ENCODE peak calls at places on chromosomes 7 and 10, in six cellular contexts. P is tibial artery; O is lower lobe of right lung; G is AG04450; C is A549; V is CD8-positive, alpha-beta T cell. K is an unnamed sample.

GRCh38 chr7:156005202-156005821 is 193.0 kb upstream of the SHH start:
- DNase-seq in P (no peak), O (no peak), G (no peak), C (no peak), V (no peak), K (no peak)

GRCh38 chr10:80167471-80167870 is 34.9 kb downstream of the PLAC9 start:
- DNase-seq in P (peak), O (no peak), G (no peak), C (no peak), V (no peak), K (no peak)

GRCh38 chr10:132841254-132841975 is 55.5 kb upstream of the NKX6-2 start:
- DNase-seq in P (peak), O (no peak), G (no peak), C (no peak), V (no peak), K (no peak)

GRCh38 chr7:20030915-20031362 is 186.2 kb downstream of the MACC1 start:
- DNase-seq in P (no peak), O (no peak), G (peak), C (no peak), V (no peak), K (peak)

GRCh38 chr7:27901028-27901760 is 161.2 kb downstream of the TAX1BP1 start:
- DNase-seq in P (no peak), O (no peak), G (no peak), C (no peak), V (peak), K (peak)

GRCh38 chr10:113616244-113617074 is 47.4 kb downstream of the NRAP start:
- DNase-seq in P (no peak), O (no peak), G (no peak), C (peak), V (no peak), K (no peak)

GRCh38 chr10:71076473-71077142 is 135.8 kb upstream of the UNC5B start:
- DNase-seq in P (peak), O (no peak), G (no peak), C (no peak), V (no peak), K (no peak)

GRCh38 chr7:45389073-45389872 is 184.9 kb upstream of the ADCY1 start:
- DNase-seq in P (no peak), O (no peak), G (no peak), C (no peak), V (no peak), K (no peak)

GRCh38 chr10:49243139-49243538 is 54.9 kb upstream of the TMEM273 start:
- DNase-seq in P (no peak), O (no peak), G (no peak), C (no peak), V (no peak), K (no peak)

GRCh38 chr7:159157714-159158113 is 13.0 kb upstream of the VIPR2 start:
- DNase-seq in P (no peak), O (no peak), G (no peak), C (no peak), V (no peak), K (no peak)

GRCh38 chr7:112331495-112331894 is 118.8 kb upstream of the IFRD1 start:
- DNase-seq in P (no peak), O (no peak), G (no peak), C (no peak), V (no peak), K (no peak)

GRCh38 chr7:22563621-22564241 is 63.7 kb upstream of the STEAP1B start:
- DNase-seq in P (no peak), O (no peak), G (no peak), C (no peak), V (no peak), K (no peak)

GRCh38 chr10:128173383-128173782 is 47.2 kb upstream of the MKI67 start:
- DNase-seq in P (no peak), O (no peak), G (no peak), C (no peak), V (no peak), K (no peak)

GRCh38 chr7:15864260-15864991 is 177.9 kb upstream of the MEOX2 start:
- DNase-seq in P (no peak), O (no peak), G (no peak), C (no peak), V (no peak), K (no peak)

GRCh38 chr10:75057680-75058079 is 53.8 kb upstream of the SAMD8 start:
- DNase-seq in P (no peak), O (no peak), G (no peak), C (no peak), V (no peak), K (no peak)

DNA sequence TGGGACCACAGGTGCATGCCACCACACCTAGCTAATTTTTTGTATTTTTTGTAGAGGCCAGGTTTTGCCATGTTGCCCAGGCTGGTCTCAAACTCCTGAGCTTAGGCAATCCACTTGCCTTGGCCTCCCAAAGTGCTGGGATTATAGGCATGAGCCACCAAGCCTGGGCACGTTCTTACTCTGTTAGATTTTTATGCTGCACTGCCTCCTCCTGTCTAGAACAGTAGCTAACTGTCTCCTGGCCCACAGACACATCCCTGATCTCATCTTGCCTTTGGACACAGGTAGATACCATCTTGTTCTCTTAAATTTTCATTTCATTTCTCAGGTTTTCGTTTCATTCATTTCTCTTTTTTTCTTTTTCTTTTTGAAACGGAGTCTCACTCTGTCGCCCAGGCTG is 41.1 kb downstream of the BLVRA start:
- DNase-seq in P (no peak), O (no peak), G (no peak), C (no peak), V (no peak), K (no peak)
- TF ChIP-seq CTCF in P (no peak), O (no peak), G (no peak), C (peak), V (no peak), K (peak)

DNA sequence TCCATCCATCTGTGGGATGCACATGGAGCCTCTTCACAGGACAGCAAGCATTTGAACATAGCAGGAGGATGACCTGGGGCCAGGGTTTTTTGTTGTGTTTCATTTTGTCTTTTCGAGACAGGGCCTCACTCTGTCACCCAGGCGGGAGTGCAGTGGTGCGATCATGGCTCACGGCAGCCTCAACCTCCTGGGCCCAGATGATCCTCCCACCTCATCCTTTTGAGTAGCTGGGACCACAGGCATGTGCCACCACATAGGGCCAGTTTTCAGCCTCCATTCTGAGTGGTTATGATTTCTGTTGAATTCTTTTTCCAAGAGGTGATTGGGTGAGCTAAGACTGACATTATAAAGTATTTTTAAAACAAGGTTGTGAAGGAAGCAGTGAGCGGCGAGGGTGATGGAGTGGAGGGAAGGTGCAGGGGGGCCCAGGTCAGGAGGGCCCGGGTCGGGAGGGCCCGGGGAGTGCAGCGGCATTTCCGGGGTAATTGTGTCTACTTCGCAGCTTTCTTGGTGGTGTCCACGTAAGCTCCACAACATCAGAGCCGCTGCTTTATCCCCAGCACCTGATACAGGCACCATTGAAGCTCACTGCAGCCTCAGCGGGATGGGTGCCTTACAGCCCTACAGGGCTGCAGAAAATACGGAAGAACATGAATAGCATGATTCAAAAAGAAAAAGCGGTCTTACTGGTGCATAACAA is 12.0 kb upstream of the LARP4B start:
- DNase-seq in P (no peak), O (no peak), G (no peak), C (no peak), V (no peak), K (no peak)
- H3K4me3 ChIP-seq in P (no peak), O (no peak), G (no peak), C (no peak), V (no peak), K (no peak)

GRCh38 chr10:103062854-103063642 is 130.0 kb downstream of the NT5C2 start:
- DNase-seq in P (no peak), O (no peak), G (no peak), C (no peak), V (no peak), K (no peak)
- TF ChIP-seq CTCF in P (peak), O (no peak), G (peak), C (peak), V (no peak), K (peak)

DNA sequence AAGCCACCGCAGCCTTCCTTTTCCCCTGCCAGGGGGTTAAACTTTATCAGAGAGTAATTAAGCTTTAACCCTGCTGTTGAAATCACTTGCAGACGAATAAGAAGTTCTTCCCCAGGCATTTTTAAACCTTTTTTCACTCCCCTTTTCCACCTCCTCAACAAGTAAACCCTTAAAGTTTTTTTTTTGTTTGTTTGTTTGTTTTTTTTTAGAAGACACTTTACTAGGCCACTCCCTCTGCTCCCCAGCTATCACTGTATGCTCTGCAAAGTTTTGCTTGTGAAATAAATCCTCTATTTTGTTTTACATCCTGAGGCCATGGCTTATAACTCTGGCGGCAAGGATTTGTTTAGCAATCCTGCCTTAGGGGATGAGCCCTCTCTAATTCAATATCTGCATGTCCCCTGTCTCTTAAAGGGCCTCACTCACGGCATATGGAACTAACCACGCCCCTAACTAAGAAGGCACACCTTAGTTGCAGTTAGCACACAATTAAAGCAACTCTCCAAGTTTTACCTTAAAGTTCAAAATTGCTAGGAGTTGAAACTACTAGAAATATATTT is 1354.7 kb upstream of the LRRTM3 start:
- DNase-seq in P (no peak), O (no peak), G (no peak), C (peak), V (no peak), K (no peak)
- H3K4me3 ChIP-seq in P (peak), O (peak), G (peak), C (peak), V (no peak), K (peak)